ENCODE peak calls at places on chromosome 20, in five cellular contexts. Q, I, L, E and J are unnamed samples.

GRCh38 chr20:46752639-46753235 is 43.3 kb downstream of the SLC2A10 start:
- DNase-seq in E (peak), L (peak), Q (peak), I (peak), J (peak)

GRCh38 chr20:34201531-34201930 is 39.7 kb upstream of the ASIP start:
- DNase-seq in Q (no peak), L (no peak), I (no peak), E (no peak), J (no peak)

GRCh38 chr20:12237772-12238171 is 320.1 kb downstream of the BTBD3 start:
- DNase-seq in I (no peak), L (no peak), E (peak), Q (no peak), J (peak)

GRCh38 chr20:49766979-49767419 is 45.6 kb upstream of the SLC9A8 start:
- DNase-seq in I (no peak), Q (no peak), E (peak), L (no peak), J (no peak)

GRCh38 chr20:52923123-52923543 is 49.0 kb upstream of the TSHZ2 start:
- DNase-seq in I (peak), Q (peak), E (peak), L (peak), J (peak)

GRCh38 chr20:63060057-63060991 is 53.6 kb upstream of the BHLHE23 start:
- DNase-seq in E (peak), Q (peak), I (peak), L (no peak), J (peak)

GRCh38 chr20:635609-636338 is 17.2 kb downstream of the SRXN1 start:
- DNase-seq in I (no peak), L (no peak), E (no peak), Q (no peak), J (no peak)

GRCh38 chr20:24448170-24448569 is 21.3 kb upstream of the SYNDIG1 start:
- DNase-seq in E (no peak), L (no peak), I (no peak), Q (no peak), J (no peak)

GRCh38 chr20:59576216-59576953 is 28.0 kb upstream of the PHACTR3 start:
- DNase-seq in E (no peak), L (no peak), I (no peak), Q (no peak), J (no peak)

GRCh38 chr20:37270586-37271420 is 9.2 kb upstream of the GHRH start:
- DNase-seq in Q (no peak), I (peak), L (no peak), E (no peak), J (no peak)

GRCh38 chr20:610130-611046 is at the start of gene TCF15:
- DNase-seq in L (peak), E (no peak), Q (peak), I (no peak), J (peak)

GRCh38 chr20:53850318-53850717 is 220.1 kb downstream of the BCAS1 start:
- DNase-seq in I (no peak), L (no peak), Q (no peak), E (no peak), J (no peak)

GRCh38 chr20:64176548-64177419 is 12.5 kb downstream of the MYT1 start:
- DNase-seq in Q (no peak), I (no peak), L (no peak), E (no peak), J (no peak)

GRCh38 chr20:33811763-33812672 is 870 bp downstream of the CHMP4B start:
- DNase-seq in I (peak), Q (peak), E (peak), L (peak), J (peak)